ENCODE peak calls at places on chromosome 2, in ten cellular contexts. S, T, A, M, J, Q, U, F, B and C are unnamed samples.

GRCh38 chr2:212831671-212832199 is 293.1 kb upstream of the ERBB4 start:
- DNase-seq in S (peak), T (no peak), A (no peak), M (no peak), J (no peak), Q (peak), U (no peak), F (peak), B (peak), C (no peak)

GRCh38 chr2:62306751-62307468 is 111.0 kb downstream of the B3GNT2 start:
- DNase-seq in S (no peak), T (no peak), A (peak), M (peak), J (no peak), Q (no peak), U (peak), F (no peak), B (no peak), C (peak)

GRCh38 chr2:234858790-234859329 is 93.0 kb upstream of the SH3BP4 start:
- DNase-seq in S (no peak), T (no peak), A (no peak), M (no peak), J (no peak), Q (no peak), U (no peak), F (no peak), B (no peak), C (no peak)

GRCh38 chr2:122754561-122754960 is 999.1 kb downstream of the TSN start:
- DNase-seq in S (no peak), T (no peak), A (no peak), M (no peak), J (no peak), Q (no peak), U (no peak), F (no peak), B (no peak), C (no peak)

GRCh38 chr2:1755436-1756191 is 11.3 kb upstream of the PXDN start:
- DNase-seq in S (no peak), T (no peak), A (no peak), M (no peak), J (no peak), Q (no peak), U (peak), F (no peak), B (peak), C (no peak)

GRCh38 chr2:121047383-121047782 is 237.6 kb downstream of the TFCP2L1 start:
- DNase-seq in S (no peak), T (no peak), A (no peak), M (no peak), J (no peak), Q (no peak), U (no peak), F (no peak), B (no peak), C (no peak)

GRCh38 chr2:188399159-188399558 is 107.5 kb downstream of the GULP1 start:
- DNase-seq in S (no peak), T (no peak), A (no peak), M (no peak), J (no peak), Q (no peak), U (peak), F (no peak), B (no peak), C (no peak)

GRCh38 chr2:31254237-31255203 is 20.6 kb downstream of the EHD3 start:
- DNase-seq in S (no peak), T (no peak), A (no peak), M (no peak), J (no peak), Q (no peak), U (no peak), F (no peak), B (no peak), C (peak)

GRCh38 chr2:127154985-127155650 is 48.2 kb upstream of the BIN1 start:
- DNase-seq in S (no peak), T (no peak), A (no peak), M (no peak), J (peak), Q (no peak), U (no peak), F (no peak), B (no peak), C (no peak)

GRCh38 chr2:217223222-217223930 is 363.5 kb upstream of the TNP1 start:
- DNase-seq in S (no peak), T (peak), A (no peak), M (peak), J (no peak), Q (no peak), U (peak), F (peak), B (no peak), C (peak)